ENCODE peak calls at places on chromosomes 12 and 14, in five cellular contexts. C is GM23338, X is pancreas, V is NCI-H1436, G is fibroblast of lung. P is an unnamed sample.

GRCh38 chr14:39617537-39617936 is 185.3 kb upstream of the FBXO33 start:
- DNase-seq in C (no peak), X (no peak), V (no peak), G (peak; percentile 2), P (no peak)

GRCh38 chr12:8057839-8058238 is 8.3 kb downstream of the C3AR1 start:
- DNase-seq in C (no peak), X (no peak), V (no peak), G (no peak), P (no peak)

GRCh38 chr14:83994020-83994419 is 1535.9 kb upstream of the FLRT2 start:
- DNase-seq in C (no peak), X (no peak), V (no peak), G (peak; percentile 47), P (no peak)

GRCh38 chr14:61077946-61078738 is 97.1 kb downstream of the SLC38A6 start:
- DNase-seq in C (no peak), X (no peak), V (no peak), G (peak; percentile 49), P (peak; percentile 30)

GRCh38 chr14:23112359-23113178 is 6.5 kb downstream of the CEBPE start:
- DNase-seq in C (no peak), X (no peak), V (no peak), G (no peak), P (no peak)

GRCh38 chr12:53991077-53991460 is 6.1 kb downstream of the HOXC10 start:
- DNase-seq in C (no peak), X (no peak), V (no peak), G (no peak), P (peak; percentile 87)

GRCh38 chr12:107091381-107091780 is 2.0 kb downstream of the CRY1 start:
- DNase-seq in C (no peak), X (peak; percentile 18), V (no peak), G (peak; percentile 79), P (peak; percentile 63)

GRCh38 chr12:67035121-67035520 is 234.0 kb upstream of the CAND1 start:
- DNase-seq in C (peak; percentile 38), X (no peak), V (no peak), G (no peak), P (no peak)

GRCh38 chr14:99581371-99581770 is 22.6 kb downstream of the CCDC85C start:
- DNase-seq in C (no peak), X (no peak), V (no peak), G (no peak), P (no peak)

GRCh38 chr14:104977681-104978647 is at the start of gene AHNAK2:
- DNase-seq in C (peak; percentile 92), X (peak; percentile 67), V (peak; percentile 35), G (peak; percentile 76), P (peak; percentile 91)

GRCh38 chr14:36047912-36048311 is 128.6 kb downstream of the PTCSC3 start:
- DNase-seq in C (no peak), X (no peak), V (no peak), G (no peak), P (no peak)

GRCh38 chr14:61217516-61217915 is 63.6 kb downstream of the TMEM30B start:
- DNase-seq in C (no peak), X (no peak), V (no peak), G (no peak), P (no peak)

GRCh38 chr12:120457133-120457532 is 10.9 kb downstream of the GATC start:
- DNase-seq in C (peak; percentile 82), X (no peak), V (no peak), G (no peak), P (no peak)

GRCh38 chr14:36066636-36067035 is 109.9 kb downstream of the PTCSC3 start:
- DNase-seq in C (no peak), X (no peak), V (no peak), G (no peak), P (no peak)

GRCh38 chr12:87661770-87662402 is 367.3 kb downstream of the C12orf50 start:
- DNase-seq in C (no peak), X (no peak), V (peak; percentile 11), G (no peak), P (peak; percentile 3)

GRCh38 chr14:89665262-89665661 is 248.2 kb upstream of the FOXN3 start:
- DNase-seq in C (no peak), X (no peak), V (no peak), G (no peak), P (no peak)

GRCh38 chr14:64442300-64442988 is 22.9 kb upstream of the AKAP5 start:
- DNase-seq in C (no peak), X (no peak), V (no peak), G (no peak), P (no peak)

GRCh38 chr12:101021911-101022388 is 188.1 kb downstream of the SLC5A8 start:
- DNase-seq in C (no peak), X (no peak), V (no peak), G (peak; percentile 97), P (peak; percentile 72)

GRCh38 chr12:54357802-54358619 is 6.3 kb downstream of the GPR84 start:
- DNase-seq in C (no peak), X (no peak), V (peak; percentile 39), G (peak; percentile 49), P (no peak)

GRCh38 chr12:13347241-13348043 is 150.9 kb downstream of the EMP1 start:
- DNase-seq in C (no peak), X (no peak), V (no peak), G (peak; percentile 79), P (peak; percentile 83)

GRCh38 chr12:64470507-64470906 is 18.6 kb downstream of the TBK1 start:
- DNase-seq in C (no peak), X (no peak), V (no peak), G (no peak), P (no peak)

GRCh38 chr12:71421007-71421406 is 18.6 kb upstream of the LGR5 start:
- DNase-seq in C (no peak), X (no peak), V (no peak), G (no peak), P (no peak)

GRCh38 chr14:94548999-94549985 is 11.9 kb upstream of the SERPINA4 start:
- DNase-seq in C (peak; percentile 90), X (peak; percentile 30), V (peak; percentile 12), G (peak; percentile 25), P (peak; percentile 59)

GRCh38 chr14:88790501-88791251 is 2.1 kb downstream of the EML5 start:
- DNase-seq in C (no peak), X (no peak), V (no peak), G (no peak), P (no peak)

GRCh38 chr12:48986720-48987291 is 8.7 kb downstream of the WNT1 start:
- DNase-seq in C (peak; percentile 4), X (no peak), V (no peak), G (no peak), P (no peak)

GRCh38 chr12:93778306-93778705 is 101.1 kb downstream of the CRADD start:
- DNase-seq in C (no peak), X (no peak), V (no peak), G (peak; percentile 75), P (peak; percentile 52)

GRCh38 chr14:76985021-76985420 is 43.5 kb downstream of the IRF2BPL start:
- DNase-seq in C (no peak), X (no peak), V (no peak), G (peak; percentile 23), P (no peak)

GRCh38 chr14:32382704-32383103 is 53.6 kb downstream of the AKAP6 start:
- DNase-seq in C (peak; percentile 36), X (no peak), V (no peak), G (no peak), P (peak; percentile 63)